ENCODE peak calls at places on chromosome 14, in nine cellular contexts. Y is AG09309, J is aorta, O is heart left ventricle, T is transverse colon, Q is adipocyte, I is psoas muscle, H is A673, N is neural progenitor cell. X is an unnamed sample.

GRCh38 chr14:97350894-97351713 is 553.9 kb downstream of the VRK1 start:
- DNase-seq in H (no peak), J (no peak), Y (no peak), T (no peak), N (no peak), O (no peak), I (no peak), Q (no peak), X (no peak)

GRCh38 chr14:77707355-77707723 is 484 bp downstream of the ALKBH1 start:
- DNase-seq in Y (peak; percentile 13), N (peak; percentile 54), T (peak; percentile 54), H (peak; percentile 35), Q (peak; percentile 72), I (no peak), J (no peak), O (no peak), X (peak; percentile 43)

GRCh38 chr14:102530828-102531478 is 21.4 kb upstream of the ANKRD9 start:
- DNase-seq in I (no peak), T (no peak), J (no peak), Y (no peak), H (peak; percentile 76), N (no peak), O (peak; percentile 11), Q (no peak), X (no peak)

GRCh38 chr14:65318636-65319506 is 93.7 kb upstream of the FUT8 start:
- DNase-seq in I (no peak), Q (peak; percentile 4), T (no peak), J (no peak), H (no peak), N (no peak), O (no peak), Y (no peak), X (no peak)

GRCh38 chr14:96121660-96122395 is 82.7 kb downstream of the C14orf132 start:
- DNase-seq in H (no peak), I (no peak), Q (peak; percentile 74), T (no peak), N (no peak), Y (no peak), J (no peak), O (no peak), X (no peak)

GRCh38 chr14:24903337-24903736 is 146.6 kb downstream of the STXBP6 start:
- DNase-seq in Y (peak; percentile 27), I (no peak), H (peak; percentile 12), O (no peak), T (no peak), N (no peak), J (no peak), Q (peak; percentile 75), X (peak; percentile 75)

GRCh38 chr14:78356406-78356805 is 186.2 kb downstream of the NRXN3 start:
- DNase-seq in Q (no peak), N (peak; percentile 71), Y (no peak), T (no peak), J (no peak), O (no peak), I (no peak), H (no peak), X (no peak)

GRCh38 chr14:24436355-24437019 is 6.1 kb downstream of the SDR39U1 start:
- DNase-seq in T (no peak), I (no peak), O (no peak), Y (peak; percentile 67), H (peak; percentile 71), N (peak; percentile 66), J (no peak), Q (peak; percentile 84), X (peak; percentile 79)

GRCh38 chr14:99612737-99613330 is 8.8 kb upstream of the CCDC85C start:
- DNase-seq in N (no peak), T (no peak), Q (peak; percentile 69), Y (no peak), I (no peak), J (no peak), O (no peak), H (no peak), X (peak; percentile 55)

GRCh38 chr14:50070840-50071548 is 45.4 kb downstream of the VCPKMT start:
- DNase-seq in H (no peak), O (no peak), Y (no peak), I (no peak), T (no peak), Q (no peak), N (no peak), J (no peak), X (no peak)

GRCh38 chr14:50067723-50068495 is 48.5 kb downstream of the VCPKMT start:
- DNase-seq in Y (peak; percentile 28), I (no peak), Q (peak; percentile 57), T (peak; percentile 48), N (no peak), H (peak; percentile 57), J (no peak), O (no peak), X (peak; percentile 89)

GRCh38 chr14:50070230-50070629 is 46.1 kb downstream of the VCPKMT start:
- DNase-seq in H (no peak), Q (no peak), N (no peak), O (no peak), I (no peak), T (no peak), Y (no peak), J (no peak), X (no peak)

GRCh38 chr14:50069325-50069724 is 47.0 kb downstream of the VCPKMT start:
- DNase-seq in I (no peak), T (no peak), O (no peak), Y (no peak), Q (no peak), J (no peak), N (no peak), H (no peak), X (no peak)

GRCh38 chr14:50068496-50068895 is 47.9 kb downstream of the VCPKMT start:
- DNase-seq in Y (no peak), J (no peak), H (no peak), O (no peak), T (no peak), Q (no peak), I (no peak), N (no peak), X (no peak)
- H3K4me3 ChIP-seq in Y (no peak overlapping the region), J (no peak overlapping the region), H (no peak overlapping the region), O (no peak overlapping the region), T (no peak overlapping the region), Q (no peak overlapping the region), I (no peak overlapping the region), N (no peak overlapping the region), X (no peak overlapping the region)

GRCh38 chr14:89953602-89954001 is 928 bp downstream of the EFCAB11 start:
- DNase-seq in H (no peak), O (no peak), Q (no peak), Y (no peak), I (no peak), N (no peak), T (no peak), J (no peak), X (no peak)
- H3K4me3 ChIP-seq in H (peak overlapping the region; percentile 95), O (peak overlapping the region; percentile 92), Q (peak overlapping the region; percentile 97), Y (no peak overlapping the region), I (peak overlapping the region; percentile 91), N (peak overlapping the region; percentile 90), T (no peak overlapping the region), J (no peak overlapping the region), X (peak overlapping the region; percentile 74)

DNA sequence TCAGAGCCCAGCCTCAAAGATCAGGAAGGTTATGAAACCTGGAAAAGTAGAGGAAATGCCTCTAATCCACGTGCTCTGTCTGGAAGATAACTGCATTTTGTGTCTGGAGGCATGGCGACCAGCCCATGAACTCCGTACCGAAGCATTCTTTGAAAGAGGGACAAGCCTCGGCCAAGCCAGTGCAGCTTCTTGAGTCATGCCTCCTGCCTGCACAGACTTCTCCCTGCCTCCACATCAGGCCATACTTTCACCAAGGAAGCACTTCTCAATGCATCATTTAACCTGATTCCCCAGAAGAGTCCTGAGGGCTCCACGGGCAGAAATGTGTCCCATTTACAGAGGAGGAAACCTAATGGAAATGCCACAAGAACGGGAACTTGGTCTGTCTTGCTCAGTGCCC is 3.4 kb downstream of the ACTN1 start:
- DNase-seq in Y (no peak), Q (peak; percentile 84), T (no peak), H (no peak), N (no peak), O (no peak), I (no peak), J (no peak), X (peak; percentile 84)
- H3K4me3 ChIP-seq in Y (peak overlapping the region; percentile 92), Q (peak overlapping the region; percentile 93), T (peak overlapping the region; percentile 75), H (no peak overlapping the region), N (no peak overlapping the region), O (peak overlapping the region; percentile 92), I (peak overlapping the region; percentile 89), J (peak overlapping the region; percentile 32), X (peak overlapping the region; percentile 10)

GRCh38 chr14:22565391-22565945 is 23.6 kb downstream of the DAD1 start:
- DNase-seq in Q (no peak), J (no peak), T (no peak), O (no peak), Y (no peak), N (no peak), I (no peak), H (no peak), X (no peak)
- H3K4me3 ChIP-seq in Q (no peak overlapping the region), J (no peak overlapping the region), T (no peak overlapping the region), O (no peak overlapping the region), Y (no peak overlapping the region), N (no peak overlapping the region), I (no peak overlapping the region), H (no peak overlapping the region), X (no peak overlapping the region)

GRCh38 chr14:63295231-63295685 is 23.5 kb downstream of the GPHB5 start:
- DNase-seq in H (no peak), O (no peak), Q (no peak), N (no peak), T (no peak), J (no peak), Y (no peak), I (no peak), X (peak; percentile 36)
- H3K4me3 ChIP-seq in H (no peak overlapping the region), O (peak overlapping the region; percentile 27), Q (peak overlapping the region; percentile 65), N (no peak overlapping the region), T (no peak overlapping the region), J (peak overlapping the region; percentile 44), Y (no peak overlapping the region), I (peak overlapping the region; percentile 26), X (no peak overlapping the region)

X was measured in astrocyte of the spinal cord.